ENCODE peak calls at places on chromosomes 13 and 19, in five cellular contexts. U is transverse colon, G is cardiac muscle cell, O is AG04450, B is Peyer's patch. P is an unnamed sample.

GRCh38 chr13:46100191-46100877 is 4.5 kb downstream of the CPB2 start:
- DNase-seq in U (no peak), G (no peak), O (no peak), B (no peak), P (no peak)

GRCh38 chr19:43467730-43468129 is 2.3 kb upstream of the LYPD3 start:
- DNase-seq in U (no peak), G (no peak), O (no peak), B (no peak), P (no peak)

GRCh38 chr19:737591-738093 is 13.3 kb upstream of the MISP start:
- DNase-seq in U (peak), G (peak), O (no peak), B (peak), P (no peak)

GRCh38 chr19:4712771-4713170 is 10.9 kb downstream of the DPP9 start:
- DNase-seq in U (no peak), G (no peak), O (no peak), B (no peak), P (no peak)

GRCh38 chr19:51029718-51030117 is 3.3 kb upstream of the KLK11 start:
- DNase-seq in U (no peak), G (no peak), O (no peak), B (no peak), P (no peak)

GRCh38 chr19:1469200-1469935 is 9.6 kb downstream of the C19orf25 start:
- DNase-seq in U (no peak), G (peak), O (no peak), B (no peak), P (no peak)

GRCh38 chr19:28612275-28612769 is 600.6 kb downstream of the UQCRFS1 start:
- DNase-seq in U (no peak), G (no peak), O (no peak), B (no peak), P (peak)

GRCh38 chr19:46296722-46297431 is at the start of gene HIF3A:
- DNase-seq in U (peak), G (peak), O (no peak), B (no peak), P (no peak)

GRCh38 chr19:41939861-41940442 is 11.7 kb upstream of the ERFL start:
- DNase-seq in U (peak), G (peak), O (no peak), B (peak), P (no peak)

GRCh38 chr13:61684976-61685682 is 269.5 kb upstream of the PCDH20 start:
- DNase-seq in U (no peak), G (no peak), O (no peak), B (no peak), P (no peak)

GRCh38 chr13:49543656-49544055 is 41.7 kb downstream of the RCBTB1 start:
- DNase-seq in U (no peak), G (no peak), O (no peak), B (no peak), P (no peak)

GRCh38 chr19:2529473-2529918 is 53.6 kb downstream of the GADD45B start:
- DNase-seq in U (peak), G (no peak), O (no peak), B (no peak), P (no peak)

GRCh38 chr13:19888799-19889198 is 25.4 kb upstream of the ZMYM5 start:
- DNase-seq in U (no peak), G (no peak), O (no peak), B (no peak), P (no peak)

GRCh38 chr13:113178070-113178895 is 19.8 kb downstream of the PROZ start:
- DNase-seq in U (no peak), G (no peak), O (peak), B (no peak), P (peak)
- H3K27ac ChIP-seq in U (no peak), G (peak), O (peak), B (no peak), P (no peak)

GRCh38 chr13:28140433-28141125 is 2.2 kb downstream of the PAN3 start:
- DNase-seq in U (no peak), G (no peak), O (no peak), B (no peak), P (no peak)
- H3K4me3 ChIP-seq in U (peak), G (peak), O (peak), B (peak), P (peak)

GRCh38 chr19:7928741-7929701 is 3.1 kb upstream of the CTXN1 start:
- DNase-seq in U (no peak), G (peak), O (peak), B (peak), P (no peak)
- TF ChIP-seq CTCF in U (no peak), G (peak), O (peak), B (peak), P (no peak)

GRCh38 chr13:50882816-50883215 is 26.8 kb upstream of the RNASEH2B start:
- DNase-seq in U (no peak), G (no peak), O (no peak), B (no peak), P (no peak)

GRCh38 chr13:50888362-50888761 is 21.2 kb upstream of the RNASEH2B start:
- DNase-seq in U (no peak), G (no peak), O (no peak), B (no peak), P (no peak)

GRCh38 chr13:50889317-50889716 is 20.3 kb upstream of the RNASEH2B start:
- DNase-seq in U (no peak), G (no peak), O (no peak), B (no peak), P (no peak)

GRCh38 chr13:50887153-50887552 is 22.4 kb upstream of the RNASEH2B start:
- DNase-seq in U (no peak), G (no peak), O (no peak), B (no peak), P (no peak)

DNA sequence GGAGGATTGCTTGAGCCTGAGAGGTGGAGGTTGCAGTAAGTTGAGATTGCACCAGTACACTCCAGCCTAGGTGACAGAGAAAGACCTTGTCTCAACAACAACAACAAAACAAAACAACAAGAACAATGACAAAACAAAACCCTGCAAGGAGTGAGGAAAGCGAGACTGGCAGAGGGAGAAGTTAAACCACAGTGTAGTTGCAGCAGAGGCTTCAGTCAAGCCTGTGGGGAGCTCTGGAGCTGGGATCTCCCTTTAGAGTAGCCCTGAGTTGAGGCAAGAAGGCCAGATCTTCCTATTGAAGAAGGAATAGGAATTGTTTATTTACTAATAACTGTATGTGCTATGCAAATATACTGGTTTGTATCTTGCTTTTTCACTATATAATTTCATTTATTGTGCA is 25.3 kb upstream of the RNASEH2B start:
- DNase-seq in U (no peak), G (no peak), O (no peak), B (no peak), P (no peak)
- H3K27ac ChIP-seq in U (no peak), G (no peak), O (no peak), B (no peak), P (no peak)

DNA sequence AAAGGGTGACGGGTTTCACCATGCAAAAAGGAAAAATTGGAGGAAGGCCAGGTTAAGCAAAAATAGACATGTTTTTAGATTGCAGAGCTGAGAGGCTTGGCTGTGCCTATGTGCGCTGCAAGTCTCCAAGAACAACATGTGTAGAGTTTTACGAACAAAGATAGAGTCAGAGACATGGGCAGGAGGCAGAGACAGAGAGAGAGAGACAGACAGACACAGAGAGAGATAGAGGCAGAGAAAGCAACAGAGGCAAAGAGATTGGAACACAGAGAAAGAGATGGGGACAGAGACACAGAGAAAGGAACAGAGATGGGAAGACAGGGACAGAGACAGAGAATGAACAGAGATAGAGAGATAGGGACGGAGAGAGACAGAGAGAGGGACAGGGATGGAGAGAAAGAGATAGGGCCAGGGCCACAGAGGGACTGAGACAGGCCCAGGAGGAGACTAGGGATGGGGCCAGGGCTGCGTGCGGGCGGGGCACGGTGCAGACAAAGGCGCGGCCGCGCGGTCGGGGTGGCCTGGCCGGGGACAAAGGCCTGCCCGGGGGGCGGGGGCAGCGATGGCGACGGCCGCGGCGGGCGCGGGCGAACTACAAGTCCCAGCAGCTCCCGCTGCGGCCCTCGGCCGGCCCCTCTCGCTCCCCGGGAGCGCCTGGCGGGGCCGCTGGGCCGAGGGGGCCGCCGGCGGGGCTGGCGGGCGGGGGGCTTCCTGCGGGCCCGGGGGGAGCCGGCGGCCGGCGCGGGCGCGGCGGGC is at the start of gene ZNF358:
- DNase-seq in U (peak), G (peak), O (no peak), B (no peak), P (no peak)
- H3K4me3 ChIP-seq in U (peak), G (peak), O (peak), B (peak), P (peak)

GRCh38 chr19:20414133-20414532 is 151.4 kb downstream of the ZNF737 start:
- DNase-seq in U (no peak), G (no peak), O (no peak), B (no peak), P (no peak)
- TF ChIP-seq CTCF in U (no peak), G (no peak), O (no peak), B (no peak), P (no peak)

GRCh38 chr13:27053902-27054595 is 117.6 kb downstream of the USP12 start:
- DNase-seq in U (no peak), G (no peak), O (peak), B (no peak), P (no peak)
- H3K27ac ChIP-seq in U (no peak), G (no peak), O (peak), B (no peak), P (no peak)

GRCh38 chr13:51585696-51586095 is 1.4 kb downstream of the WDFY2 start:
- DNase-seq in U (no peak), G (no peak), O (no peak), B (no peak), P (no peak)
- H3K4me3 ChIP-seq in U (peak), G (peak), O (peak), B (peak), P (peak)